ENCODE peak calls at places on chromosomes 2 and 18, in eight cellular contexts. Q is HCT116, I is uterus, P is GM12891, A is IMR-90, E is GM12892, T is endothelial cell of umbilical vein, R is spleen. Z is an unnamed sample.

GRCh38 chr2:204705243-204705971 is 160.1 kb downstream of the PARD3B start:
- DNase-seq in Q (no peak), I (no peak), P (no peak), A (peak), E (no peak), T (no peak), R (no peak), Z (no peak)

GRCh38 chr2:225274751-225275150 is 124.8 kb upstream of the NYAP2 start:
- DNase-seq in Q (no peak), I (no peak), P (no peak), A (peak), E (no peak), T (no peak), R (no peak), Z (no peak)

GRCh38 chr2:236049981-236050380 is 118.2 kb downstream of the GBX2 start:
- DNase-seq in Q (no peak), I (no peak), P (no peak), A (no peak), E (no peak), T (no peak), R (no peak), Z (no peak)

GRCh38 chr2:120842456-120843439 is 107.1 kb downstream of the GLI2 start:
- DNase-seq in Q (no peak), I (no peak), P (no peak), A (peak), E (no peak), T (no peak), R (peak), Z (no peak)

GRCh38 chr18:37529863-37530262 is 35.7 kb downstream of the CELF4 start:
- DNase-seq in Q (no peak), I (no peak), P (peak), A (no peak), E (peak), T (no peak), R (no peak), Z (no peak)

GRCh38 chr2:11141319-11141718 is 13.9 kb upstream of the SLC66A3 start:
- DNase-seq in Q (no peak), I (no peak), P (no peak), A (no peak), E (no peak), T (no peak), R (no peak), Z (no peak)

GRCh38 chr18:23136326-23137092 is 1.2 kb downstream of the CABLES1 start:
- DNase-seq in Q (no peak), I (peak), P (peak), A (no peak), E (peak), T (no peak), R (peak), Z (peak)

GRCh38 chr2:238235331-238235732 is 4.5 kb downstream of the HES6 start:
- DNase-seq in Q (no peak), I (no peak), P (no peak), A (peak), E (no peak), T (no peak), R (peak), Z (no peak)

GRCh38 chr2:65481961-65482360 is 49.6 kb upstream of the SPRED2 start:
- DNase-seq in Q (no peak), I (no peak), P (no peak), A (no peak), E (no peak), T (no peak), R (no peak), Z (peak)

GRCh38 chr2:8761529-8762164 is 75.8 kb downstream of the KIDINS220 start:
- DNase-seq in Q (peak), I (no peak), P (no peak), A (peak), E (no peak), T (peak), R (no peak), Z (no peak)

GRCh38 chr18:79987566-79987965 is 797 bp downstream of the TXNL4A start:
- DNase-seq in Q (no peak), I (no peak), P (no peak), A (no peak), E (no peak), T (no peak), R (no peak), Z (no peak)

GRCh38 chr2:163670929-163671328 is 64.9 kb downstream of the FIGN start:
- DNase-seq in Q (no peak), I (no peak), P (no peak), A (no peak), E (no peak), T (no peak), R (no peak), Z (no peak)

GRCh38 chr2:49940616-49941015 is 786.3 kb upstream of the FSHR start:
- DNase-seq in Q (no peak), I (no peak), P (peak), A (no peak), E (no peak), T (no peak), R (no peak), Z (no peak)

GRCh38 chr2:168468354-168468753 is 12.3 kb downstream of the CERS6 start:
- DNase-seq in Q (no peak), I (no peak), P (no peak), A (no peak), E (no peak), T (no peak), R (no peak), Z (no peak)

GRCh38 chr2:177682006-177682405 is 289.4 kb downstream of the AGPS start:
- DNase-seq in Q (no peak), I (no peak), P (no peak), A (no peak), E (no peak), T (no peak), R (no peak), Z (no peak)

GRCh38 chr2:17271401-17271800 is 246.8 kb downstream of the RAD51AP2 start:
- DNase-seq in Q (no peak), I (no peak), P (no peak), A (no peak), E (no peak), T (no peak), R (no peak), Z (no peak)

GRCh38 chr18:58578835-58579560 is 49.9 kb downstream of the ALPK2 start:
- DNase-seq in Q (no peak), I (no peak), P (no peak), A (peak), E (no peak), T (no peak), R (no peak), Z (no peak)

GRCh38 chr2:135701442-135701841 is 40.2 kb upstream of the UBXN4 start:
- DNase-seq in Q (no peak), I (no peak), P (no peak), A (peak), E (no peak), T (no peak), R (no peak), Z (no peak)

GRCh38 chr18:54995421-54995820 is 36.2 kb upstream of the CCDC68 start:
- DNase-seq in Q (no peak), I (no peak), P (no peak), A (no peak), E (no peak), T (no peak), R (no peak), Z (no peak)

GRCh38 chr18:35289293-35290069 is 548 bp downstream of the ZSCAN30 start:
- DNase-seq in Q (no peak), I (no peak), P (no peak), A (peak), E (no peak), T (no peak), R (no peak), Z (no peak)

GRCh38 chr2:164800572-164800971 is 41.1 kb downstream of the COBLL1 start:
- DNase-seq in Q (no peak), I (no peak), P (no peak), A (no peak), E (no peak), T (no peak), R (no peak), Z (no peak)

GRCh38 chr2:233061591-233062446 is 1.7 kb downstream of the INPP5D start:
- DNase-seq in Q (no peak), I (no peak), P (no peak), A (peak), E (no peak), T (peak), R (peak), Z (peak)

GRCh38 chr2:69975853-69976462 is 14.5 kb upstream of the ASPRV1 start:
- DNase-seq in Q (no peak), I (no peak), P (no peak), A (no peak), E (no peak), T (no peak), R (peak), Z (no peak)

GRCh38 chr2:65612654-65613053 is 180.3 kb upstream of the SPRED2 start:
- DNase-seq in Q (no peak), I (no peak), P (no peak), A (no peak), E (no peak), T (no peak), R (no peak), Z (no peak)

GRCh38 chr18:11993264-11993916 is 12.1 kb downstream of the IMPA2 start:
- DNase-seq in Q (no peak), I (no peak), P (no peak), A (no peak), E (no peak), T (no peak), R (peak), Z (no peak)

GRCh38 chr18:4391859-4392258 is 63.2 kb downstream of the DLGAP1 start:
- DNase-seq in Q (no peak), I (no peak), P (no peak), A (no peak), E (peak), T (no peak), R (no peak), Z (no peak)

GRCh38 chr2:14677039-14677438 is 44.5 kb downstream of the LRATD1 start:
- DNase-seq in Q (no peak), I (no peak), P (no peak), A (no peak), E (no peak), T (no peak), R (no peak), Z (no peak)

GRCh38 chr2:149651229-149651628 is 63.7 kb upstream of the MMADHC start:
- DNase-seq in Q (no peak), I (no peak), P (no peak), A (no peak), E (no peak), T (no peak), R (no peak), Z (no peak)

GRCh38 chr18:7300971-7301553 is 70.2 kb downstream of the LRRC30 start:
- DNase-seq in Q (no peak), I (no peak), P (no peak), A (no peak), E (no peak), T (no peak), R (no peak), Z (no peak)

GRCh38 chr2:101710690-101711318 is 13.3 kb downstream of the MAP4K4 start:
- DNase-seq in Q (no peak), I (no peak), P (no peak), A (peak), E (no peak), T (no peak), R (no peak), Z (no peak)

GRCh38 chr2:8053241-8053640 is 628.6 kb upstream of the ID2 start:
- DNase-seq in Q (no peak), I (no peak), P (no peak), A (no peak), E (no peak), T (no peak), R (no peak), Z (no peak)

GRCh38 chr18:21359746-21360145 is 117.7 kb downstream of the GREB1L start:
- DNase-seq in Q (no peak), I (no peak), P (no peak), A (no peak), E (no peak), T (no peak), R (no peak), Z (no peak)

GRCh38 chr2:154125900-154126299 is 254.2 kb downstream of the GALNT13 start:
- DNase-seq in Q (no peak), I (no peak), P (no peak), A (no peak), E (no peak), T (no peak), R (no peak), Z (no peak)

GRCh38 chr2:154402138-154402714 is 296.3 kb upstream of the KCNJ3 start:
- DNase-seq in Q (peak), I (no peak), P (no peak), A (peak), E (no peak), T (peak), R (no peak), Z (no peak)

GRCh38 chr2:214808961-214809750 is at the start of gene BARD1:
- DNase-seq in Q (peak), I (peak), P (peak), A (peak), E (peak), T (no peak), R (peak), Z (peak)
- TF ChIP-seq POLR2A in Q (no peak), I (peak), P (no peak), A (no peak), E (no peak), T (no peak), R (no peak), Z (no peak)

GRCh38 chr2:218671077-218671653 is 637 bp downstream of the RNF25 start:
- DNase-seq in Q (no peak), I (no peak), P (no peak), A (peak), E (no peak), T (peak), R (no peak), Z (no peak)

GRCh38 chr2:218671654-218672566 is at the start of the genes RNF25 and STK36:
- DNase-seq in Q (peak), I (peak), P (peak), A (peak), E (peak), T (peak), R (peak), Z (peak)
- TF ChIP-seq POLR2A in Q (peak), I (peak), P (peak), A (peak), E (peak), T (peak), R (peak), Z (no peak)

GRCh38 chr2:10043906-10044601 is 704 bp downstream of the KLF11 start:
- DNase-seq in Q (peak), I (peak), P (peak), A (peak), E (peak), T (peak), R (peak), Z (peak)
- TF ChIP-seq POLR2A in Q (no peak), I (no peak), P (no peak), A (no peak), E (no peak), T (no peak), R (no peak), Z (no peak)

GRCh38 chr2:86107031-86107430 is 996 bp downstream of the PTCD3 start:
- DNase-seq in Q (no peak), I (no peak), P (no peak), A (no peak), E (no peak), T (no peak), R (no peak), Z (no peak)

GRCh38 chr2:86102157-86102556 is 3.5 kb downstream of the POLR1A start:
- DNase-seq in Q (no peak), I (no peak), P (no peak), A (no peak), E (no peak), T (no peak), R (no peak), Z (no peak)

GRCh38 chr2:86105252-86105968 is at the start of gene POLR1A:
- DNase-seq in Q (peak), I (peak), P (peak), A (peak), E (peak), T (peak), R (peak), Z (peak)

GRCh38 chr2:86105969-86106945 is at the start of gene PTCD3:
- DNase-seq in Q (peak), I (peak), P (peak), A (peak), E (peak), T (peak), R (peak), Z (peak)
- TF ChIP-seq POLR2A in Q (peak), I (peak), P (peak), A (peak), E (peak), T (peak), R (no peak), Z (no peak)

GRCh38 chr2:112138143-112139032 is at the start of gene FBLN7:
- DNase-seq in Q (no peak), I (no peak), P (no peak), A (no peak), E (no peak), T (no peak), R (no peak), Z (peak)
- TF ChIP-seq POLR2A in Q (no peak), I (no peak), P (no peak), A (no peak), E (no peak), T (no peak), R (no peak), Z (no peak)

GRCh38 chr2:39658371-39658770 is 7.3 kb upstream of the TMEM178A start:
- DNase-seq in Q (no peak), I (no peak), P (no peak), A (no peak), E (no peak), T (no peak), R (no peak), Z (no peak)

GRCh38 chr2:39661771-39662325 is 3.9 kb upstream of the TMEM178A start:
- DNase-seq in Q (no peak), I (no peak), P (no peak), A (peak), E (no peak), T (no peak), R (no peak), Z (no peak)

GRCh38 chr2:39660612-39661196 is 5.0 kb upstream of the TMEM178A start:
- DNase-seq in Q (no peak), I (no peak), P (no peak), A (no peak), E (no peak), T (no peak), R (no peak), Z (no peak)

GRCh38 chr2:39657538-39657937 is 8.2 kb upstream of the TMEM178A start:
- DNase-seq in Q (no peak), I (no peak), P (no peak), A (no peak), E (no peak), T (no peak), R (no peak), Z (no peak)

DNA sequence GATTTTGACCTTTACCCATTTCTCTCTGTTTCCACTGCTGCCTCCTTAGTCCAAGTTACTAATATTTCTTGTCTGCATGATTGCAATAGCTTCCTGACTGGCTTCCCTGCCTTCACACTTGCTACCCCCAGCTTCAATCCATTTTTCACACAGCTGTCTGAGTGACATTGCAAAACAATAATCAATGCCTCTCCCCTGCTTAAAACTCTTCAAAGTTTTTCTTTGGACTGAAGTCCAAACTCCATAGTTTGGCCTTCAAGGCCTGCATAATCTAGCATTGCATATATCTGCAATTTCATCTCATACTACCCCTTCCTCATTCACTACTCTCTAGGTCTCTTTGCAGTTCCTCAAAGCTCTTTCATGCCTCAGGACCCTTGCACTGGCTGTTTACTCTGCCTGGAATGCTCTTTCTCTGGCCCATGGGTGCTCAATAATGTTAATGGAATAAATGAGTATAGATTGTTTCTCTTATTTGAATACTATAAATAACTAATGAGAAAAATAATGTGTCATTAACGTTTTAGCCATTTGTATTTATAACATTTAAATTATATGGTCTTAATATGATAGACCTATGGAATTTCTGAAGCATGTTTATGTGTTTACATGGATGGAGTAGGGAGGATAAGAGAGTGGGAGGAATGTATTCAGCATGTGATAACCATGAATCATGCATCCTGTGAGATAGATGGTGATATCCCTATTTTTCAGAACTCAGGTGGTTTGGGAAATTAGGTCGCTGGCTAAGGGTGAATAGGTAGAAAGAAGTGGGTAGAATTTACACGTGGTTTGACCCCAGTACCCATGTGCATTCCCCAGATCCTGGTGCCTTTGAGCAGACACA is 5.7 kb upstream of the TMEM178A start:
- DNase-seq in Q (no peak), I (no peak), P (no peak), A (peak), E (no peak), T (no peak), R (no peak), Z (no peak)
- TF ChIP-seq POLR2A in Q (no peak), I (no peak), P (no peak), A (no peak), E (no peak), T (no peak), R (no peak), Z (no peak)

DNA sequence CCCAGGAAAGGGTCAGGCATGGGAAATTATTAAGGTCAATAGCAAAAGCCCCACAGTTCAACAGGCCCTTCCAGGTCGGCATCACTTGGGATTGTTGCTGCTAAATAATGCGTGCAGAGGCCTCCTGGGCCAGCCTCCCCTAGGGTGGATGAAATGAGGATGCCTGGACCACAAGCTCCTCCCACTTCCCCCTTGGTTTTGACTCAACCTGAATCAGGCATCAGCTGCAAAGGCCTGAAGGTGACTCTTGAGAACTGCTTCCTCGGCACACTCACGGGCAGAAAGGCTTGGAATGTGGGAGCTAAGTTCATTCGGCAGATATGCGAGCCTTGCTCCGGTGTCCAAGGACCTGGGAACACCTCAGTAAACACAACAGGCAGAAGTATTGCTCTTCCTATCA is 69.3 kb downstream of the MBP start:
- DNase-seq in Q (no peak), I (no peak), P (peak), A (peak), E (peak), T (no peak), R (peak), Z (no peak)
- TF ChIP-seq POLR2A in Q (no peak), I (no peak), P (no peak), A (no peak), E (peak), T (no peak), R (no peak), Z (no peak)

GRCh38 chr2:218041302-218042165 is 27.5 kb upstream of the RUFY4 start:
- DNase-seq in Q (no peak), I (no peak), P (no peak), A (no peak), E (no peak), T (no peak), R (no peak), Z (no peak)

GRCh38 chr2:218039171-218039570 is 29.9 kb upstream of the RUFY4 start:
- DNase-seq in Q (no peak), I (no peak), P (no peak), A (peak), E (no peak), T (no peak), R (no peak), Z (no peak)

GRCh38 chr2:218036371-218036770 is 32.7 kb upstream of the RUFY4 start:
- DNase-seq in Q (no peak), I (no peak), P (no peak), A (no peak), E (no peak), T (no peak), R (no peak), Z (no peak)

GRCh38 chr2:218043701-218044109 is 25.3 kb upstream of the RUFY4 start:
- DNase-seq in Q (no peak), I (no peak), P (no peak), A (no peak), E (no peak), T (no peak), R (no peak), Z (no peak)

DNA sequence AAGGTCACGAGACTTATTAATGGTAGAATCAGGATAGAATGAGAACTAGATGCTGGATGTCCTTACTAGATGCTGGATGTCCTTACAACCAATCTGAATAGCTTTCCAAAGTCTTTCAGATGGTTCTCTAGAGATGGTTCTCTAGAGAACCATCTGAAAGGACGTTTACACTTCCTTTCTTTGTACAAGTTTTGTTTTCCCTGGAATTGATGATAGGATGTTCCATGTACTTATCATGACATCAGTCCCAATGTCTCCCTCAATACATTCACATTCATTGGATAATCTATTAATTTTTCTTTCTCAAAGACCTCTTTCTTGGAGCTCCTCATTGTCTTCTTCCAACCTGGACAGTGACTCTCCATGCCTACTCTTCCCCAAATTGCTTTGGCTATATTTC is 28.2 kb upstream of the RUFY4 start:
- DNase-seq in Q (no peak), I (no peak), P (no peak), A (no peak), E (no peak), T (no peak), R (no peak), Z (no peak)
- TF ChIP-seq POLR2A in Q (no peak), I (no peak), P (peak), A (no peak), E (no peak), T (no peak), R (no peak), Z (no peak)